ENCODE peak calls at places on chromosome 2, in eight cellular contexts. M, B, V, N, D, E, K and S are unnamed samples.

GRCh38 chr2:86518498-86518897 is 44.7 kb downstream of the CHMP3 start:
- DNase-seq in M (no peak), B (no peak), V (no peak), N (peak; percentile 12), D (no peak), E (no peak), K (no peak), S (no peak)

GRCh38 chr2:231781798-231782726 is 980 bp upstream of the PDE6D start:
- DNase-seq in M (no peak), B (peak; percentile 42), V (no peak), N (no peak), D (peak; percentile 18), E (peak; percentile 24), K (no peak), S (no peak)

GRCh38 chr2:158815650-158816049 is 20.5 kb downstream of the DAPL1 start:
- DNase-seq in M (no peak), B (no peak), V (no peak), N (no peak), D (peak; percentile 86), E (no peak), K (no peak), S (no peak)

GRCh38 chr2:132824716-132825115 is 154.7 kb upstream of the LYPD1 start:
- DNase-seq in M (no peak), B (no peak), V (no peak), N (no peak), D (no peak), E (no peak), K (no peak), S (no peak)

GRCh38 chr2:70534183-70534836 is 19.3 kb downstream of the TGFA start:
- DNase-seq in M (no peak), B (no peak), V (no peak), N (no peak), D (no peak), E (no peak), K (no peak), S (no peak)

GRCh38 chr2:226995625-226996041 is 159.8 kb downstream of the RHBDD1 start:
- DNase-seq in M (no peak), B (peak; percentile 34), V (no peak), N (no peak), D (no peak), E (no peak), K (peak; percentile 33), S (no peak)

GRCh38 chr2:143128681-143129580 is at the start of gene ARHGAP15:
- DNase-seq in M (peak; percentile 64), B (no peak), V (peak; percentile 83), N (no peak), D (peak; percentile 24), E (peak; percentile 32), K (no peak), S (no peak)

GRCh38 chr2:240439698-240440151 is 4.3 kb downstream of the GPC1 start:
- DNase-seq in M (no peak), B (no peak), V (no peak), N (no peak), D (no peak), E (no peak), K (no peak), S (no peak)

GRCh38 chr2:42239289-42239661 is 70.1 kb downstream of the EML4 start:
- DNase-seq in M (no peak), B (no peak), V (no peak), N (no peak), D (no peak), E (no peak), K (no peak), S (no peak)

GRCh38 chr2:240630771-240631560 is 5.7 kb downstream of the GPR35 start:
- DNase-seq in M (no peak), B (no peak), V (no peak), N (no peak), D (no peak), E (peak; percentile 7), K (no peak), S (no peak)

GRCh38 chr2:74712223-74713053 is 58.4 kb downstream of the SEMA4F start:
- DNase-seq in M (no peak), B (peak; percentile 41), V (no peak), N (no peak), D (no peak), E (no peak), K (no peak), S (no peak)

GRCh38 chr2:95273911-95274290 is 348 bp upstream of the PROM2 start:
- DNase-seq in M (no peak), B (no peak), V (no peak), N (no peak), D (no peak), E (no peak), K (no peak), S (no peak)

GRCh38 chr2:219851169-219851568 is 223.7 kb downstream of the SLC4A3 start:
- DNase-seq in M (no peak), B (no peak), V (no peak), N (no peak), D (no peak), E (no peak), K (no peak), S (no peak)

GRCh38 chr2:15158532-15158931 is 402.6 kb downstream of the NBAS start:
- DNase-seq in M (no peak), B (no peak), V (no peak), N (no peak), D (no peak), E (no peak), K (no peak), S (no peak)

GRCh38 chr2:214796901-214797300 is 12.6 kb downstream of the BARD1 start:
- DNase-seq in M (no peak), B (no peak), V (no peak), N (no peak), D (no peak), E (no peak), K (no peak), S (no peak)

GRCh38 chr2:121072784-121073183 is 212.2 kb downstream of the TFCP2L1 start:
- DNase-seq in M (no peak), B (no peak), V (no peak), N (no peak), D (no peak), E (no peak), K (no peak), S (no peak)

GRCh38 chr2:215401896-215402379 is 33.9 kb downstream of the FN1 start:
- DNase-seq in M (no peak), B (no peak), V (no peak), N (no peak), D (no peak), E (no peak), K (no peak), S (no peak)

GRCh38 chr2:47359375-47359868 is 43.5 kb upstream of the MSH2 start:
- DNase-seq in M (no peak), B (no peak), V (no peak), N (no peak), D (no peak), E (no peak), K (no peak), S (no peak)

GRCh38 chr2:224334083-224334482 is 67.8 kb downstream of the FAM124B start:
- DNase-seq in M (no peak), B (no peak), V (no peak), N (no peak), D (no peak), E (no peak), K (no peak), S (no peak)

GRCh38 chr2:25339791-25340339 is 1.9 kb downstream of the DNMT3A start:
- DNase-seq in M (no peak), B (no peak), V (no peak), N (no peak), D (peak; percentile 52), E (no peak), K (no peak), S (no peak)

GRCh38 chr2:45812039-45812500 is 160.6 kb downstream of the PRKCE start:
- DNase-seq in M (no peak), B (peak; percentile 57), V (no peak), N (no peak), D (peak; percentile 64), E (no peak), K (no peak), S (no peak)

GRCh38 chr2:120385355-120386127 is 39.6 kb downstream of the INHBB start:
- DNase-seq in M (no peak), B (no peak), V (no peak), N (no peak), D (no peak), E (no peak), K (no peak), S (no peak)

GRCh38 chr2:9897331-9897737 is 54.1 kb downstream of the TAF1B start:
- DNase-seq in M (peak; percentile 4), B (peak; percentile 83), V (peak; percentile 60), N (no peak), D (peak; percentile 9), E (peak; percentile 40), K (peak; percentile 78), S (peak; percentile 93)

GRCh38 chr2:213150315-213150951 is 979 bp downstream of the IKZF2 start:
- DNase-seq in M (no peak), B (peak; percentile 35), V (no peak), N (no peak), D (peak; percentile 2), E (peak; percentile 29), K (no peak), S (no peak)

GRCh38 chr2:130836501-130837174 is at the start of gene ARHGEF4:
- DNase-seq in M (no peak), B (peak; percentile 75), V (no peak), N (peak; percentile 69), D (peak; percentile 56), E (no peak), K (peak; percentile 8), S (no peak)

GRCh38 chr2:28273751-28274150 is 118.9 kb upstream of the FOSL2 start:
- DNase-seq in M (no peak), B (no peak), V (no peak), N (no peak), D (no peak), E (no peak), K (no peak), S (no peak)

GRCh38 chr2:148503511-148503910 is 141.0 kb upstream of the EPC2 start:
- DNase-seq in M (no peak), B (no peak), V (no peak), N (no peak), D (no peak), E (no peak), K (no peak), S (no peak)

GRCh38 chr2:223908304-223909047 is 36.7 kb downstream of the WDFY1 start:
- DNase-seq in M (no peak), B (no peak), V (no peak), N (no peak), D (no peak), E (no peak), K (no peak), S (no peak)

GRCh38 chr2:11998218-11998617 is 251.8 kb downstream of the LPIN1 start:
- DNase-seq in M (no peak), B (no peak), V (peak; percentile 48), N (no peak), D (no peak), E (no peak), K (no peak), S (no peak)

GRCh38 chr2:170271340-170271739 is 93.4 kb downstream of the MYO3B start:
- DNase-seq in M (no peak), B (no peak), V (no peak), N (no peak), D (peak; percentile 86), E (no peak), K (no peak), S (no peak)

GRCh38 chr2:21024722-21025389 is 19.0 kb downstream of the APOB start:
- DNase-seq in M (no peak), B (no peak), V (no peak), N (no peak), D (no peak), E (no peak), K (no peak), S (no peak)

GRCh38 chr2:30135541-30135940 is 11.3 kb upstream of the YPEL5 start:
- DNase-seq in M (no peak), B (no peak), V (no peak), N (no peak), D (no peak), E (no peak), K (no peak), S (no peak)

GRCh38 chr2:20796374-20796791 is 26.5 kb downstream of the LDAH start:
- DNase-seq in M (no peak), B (peak; percentile 67), V (no peak), N (no peak), D (no peak), E (no peak), K (no peak), S (no peak)

GRCh38 chr2:81196933-81197628 is 892.5 kb upstream of the LRRTM1 start:
- DNase-seq in M (no peak), B (no peak), V (no peak), N (no peak), D (no peak), E (no peak), K (no peak), S (no peak)